ENCODE peak calls at places on chromosomes 12 and 14, in five cellular contexts. B is astrocyte, Y is GM13977, D is IMR-90, J is WTC11. F is an unnamed sample.

GRCh38 chr12:123427036-123427769 is 9.3 kb downstream of the RILPL2 start:
- DNase-seq in B (no peak), D (no peak), Y (peak), J (no peak), F (no peak)

GRCh38 chr12:7750350-7750749 is 3.2 kb upstream of the CLEC4C start:
- DNase-seq in D (no peak), J (no peak), Y (no peak), B (no peak), F (no peak)

GRCh38 chr12:66627270-66627987 is 51.4 kb downstream of the GRIP1 start:
- DNase-seq in D (no peak), J (peak), B (no peak), Y (no peak), F (no peak)

GRCh38 chr14:68762944-68763831 is 29.7 kb downstream of the ZFP36L1 start:
- DNase-seq in J (peak), D (peak), Y (no peak), B (peak), F (no peak)

GRCh38 chr12:69840727-69841126 is 15.7 kb downstream of the MYRFL start:
- DNase-seq in B (peak), J (no peak), Y (no peak), D (no peak), F (no peak)

GRCh38 chr12:81095470-81096232 is 17.8 kb downstream of the ACSS3 start:
- DNase-seq in J (no peak), B (peak), D (no peak), Y (no peak), F (no peak)

GRCh38 chr12:78194448-78194847 is 363.8 kb downstream of the NAV3 start:
- DNase-seq in Y (no peak), D (peak), J (no peak), B (peak), F (no peak)

GRCh38 chr12:77998236-77998786 is 167.6 kb downstream of the NAV3 start:
- DNase-seq in J (no peak), B (no peak), Y (no peak), D (no peak), F (no peak)

GRCh38 chr14:95222151-95222631 is 64.9 kb upstream of the DICER1 start:
- DNase-seq in Y (no peak), B (peak), J (no peak), D (peak), F (no peak)

GRCh38 chr14:76780058-76780345 is 18.7 kb downstream of the VASH1 start:
- DNase-seq in D (no peak), J (no peak), Y (no peak), B (no peak), F (no peak)

GRCh38 chr12:46472893-46473633 is 100.5 kb upstream of the SLC38A2 start:
- DNase-seq in D (peak), J (no peak), B (peak), Y (no peak), F (no peak)

GRCh38 chr12:16949351-16949750 is 343.4 kb upstream of the LMO3 start:
- DNase-seq in Y (no peak), D (no peak), B (no peak), J (no peak), F (no peak)

GRCh38 chr14:100724061-100724460 is 2.6 kb upstream of the DLK1 start:
- DNase-seq in B (no peak), Y (no peak), D (no peak), J (no peak), F (no peak)

GRCh38 chr12:8894378-8894777 is 19.9 kb upstream of the PHC1 start:
- DNase-seq in B (no peak), J (no peak), D (no peak), Y (no peak), F (no peak)

GRCh38 chr14:103686831-103687485 is 28.3 kb downstream of the XRCC3 start:
- DNase-seq in B (peak), J (no peak), D (peak), Y (no peak), F (no peak)

GRCh38 chr12:26971963-26972362 is 33.7 kb downstream of the FGFR1OP2 start:
- DNase-seq in B (no peak), D (no peak), J (no peak), Y (peak), F (no peak)

GRCh38 chr12:79250955-79251354 is 386.4 kb downstream of the SYT1 start:
- DNase-seq in J (no peak), Y (no peak), D (peak), B (peak), F (no peak)

GRCh38 chr14:28609228-28609828 is 157.3 kb upstream of the FOXG1 start:
- DNase-seq in Y (peak), B (peak), J (peak), D (peak), F (no peak)

GRCh38 chr12:65300679-65301349 is 22.3 kb downstream of the MSRB3 start:
- DNase-seq in J (peak), B (no peak), D (peak), Y (no peak), F (no peak)

GRCh38 chr14:68786491-68787234 is 6.2 kb downstream of the ZFP36L1 start:
- DNase-seq in J (no peak), Y (no peak), D (peak), B (peak), F (no peak)

GRCh38 chr12:84842406-84843013 is 70.1 kb downstream of the SLC6A15 start:
- DNase-seq in B (peak), J (no peak), Y (peak), D (peak), F (no peak)

GRCh38 chr12:13038491-13039161 is 5.6 kb upstream of the FAM234B start:
- DNase-seq in J (no peak), B (peak), Y (no peak), D (peak), F (no peak)

GRCh38 chr12:45670339-45671065 is 59.0 kb upstream of the ARID2 start:
- DNase-seq in Y (peak), D (no peak), J (no peak), B (no peak), F (no peak)

GRCh38 chr14:28608438-28608837 is 158.1 kb upstream of the FOXG1 start:
- DNase-seq in J (no peak), B (peak), Y (no peak), D (no peak), F (no peak)

GRCh38 chr14:101444116-101444515 is 117.2 kb upstream of the DIO3 start:
- DNase-seq in J (no peak), B (peak), D (peak), Y (no peak), F (no peak)

GRCh38 chr14:57380935-57381334 is 9.5 kb upstream of the NAA30 start:
- DNase-seq in Y (no peak), D (no peak), B (no peak), J (no peak), F (no peak)

GRCh38 chr12:94867066-94867855 is 136.2 kb downstream of the NDUFA12 start:
- DNase-seq in D (peak), Y (peak), B (peak), J (no peak), F (no peak)

GRCh38 chr12:9745191-9745590 is 12.3 kb upstream of the CLECL1 start:
- DNase-seq in Y (no peak), B (no peak), D (no peak), J (no peak), F (no peak)

GRCh38 chr12:24661657-24662096 is 287.2 kb downstream of the BCAT1 start:
- DNase-seq in Y (no peak), B (peak), J (no peak), D (peak), F (no peak)

GRCh38 chr12:96195845-96196451 is 1.8 kb downstream of the ELK3 start:
- DNase-seq in Y (no peak), D (peak), J (peak), B (peak), F (no peak)

GRCh38 chr12:47789141-47789540 is 16.1 kb downstream of the SLC48A1 start:
- DNase-seq in J (no peak), B (no peak), Y (no peak), D (no peak), F (no peak)

GRCh38 chr14:94028450-94028826 is 2.3 kb downstream of the OTUB2 start:
- DNase-seq in Y (peak), D (peak), B (peak), J (no peak), F (no peak)

GRCh38 chr12:7868391-7868790 is 4.3 kb downstream of the SLC2A14 start:
- DNase-seq in D (peak), J (no peak), B (peak), Y (no peak), F (no peak)

GRCh38 chr14:75283162-75283883 is 4.7 kb downstream of the FOS start:
- DNase-seq in Y (no peak), J (no peak), D (peak), B (peak), F (no peak)
- TF ChIP-seq CTCF in Y (no peak), J (no peak), D (peak), B (peak), F (peak)

DNA sequence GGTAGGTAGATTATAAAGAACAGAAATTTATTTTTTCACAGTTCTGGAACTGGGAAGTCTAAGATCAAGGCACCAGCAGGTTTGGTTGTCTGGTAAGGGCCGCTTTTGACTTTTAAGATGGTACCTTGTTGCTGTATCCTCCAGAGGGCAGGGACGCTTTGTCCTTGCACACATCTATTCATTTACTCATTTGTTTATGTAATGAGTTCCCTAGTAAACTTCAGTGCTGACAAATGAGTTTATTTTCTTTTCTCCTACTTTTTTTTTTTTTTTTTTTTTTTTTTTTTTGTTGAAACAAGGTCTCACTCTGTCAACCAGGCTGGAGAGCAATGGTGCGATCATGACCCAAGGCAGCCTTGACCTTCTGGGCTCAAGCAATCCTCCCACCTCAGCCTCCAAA is 195.7 kb downstream of the FBXL14 start:
- DNase-seq in J (no peak), D (peak), Y (no peak), B (no peak), F (no peak)
- TF ChIP-seq CTCF in J (no peak), D (peak), Y (no peak), B (no peak), F (peak)

GRCh38 chr12:51517316-51517715 is 73.7 kb upstream of the SCN8A start:
- DNase-seq in Y (no peak), J (no peak), B (no peak), D (no peak), F (no peak)

GRCh38 chr12:51519755-51520154 is 71.3 kb upstream of the SCN8A start:
- DNase-seq in B (no peak), J (no peak), D (no peak), Y (peak), F (no peak)

GRCh38 chr12:51520576-51521325 is 70.3 kb upstream of the SCN8A start:
- DNase-seq in J (peak), Y (no peak), D (no peak), B (no peak), F (no peak)

GRCh38 chr12:51521554-51522276 is 69.3 kb upstream of the SCN8A start:
- DNase-seq in J (no peak), Y (no peak), D (peak), B (peak), F (no peak)

DNA sequence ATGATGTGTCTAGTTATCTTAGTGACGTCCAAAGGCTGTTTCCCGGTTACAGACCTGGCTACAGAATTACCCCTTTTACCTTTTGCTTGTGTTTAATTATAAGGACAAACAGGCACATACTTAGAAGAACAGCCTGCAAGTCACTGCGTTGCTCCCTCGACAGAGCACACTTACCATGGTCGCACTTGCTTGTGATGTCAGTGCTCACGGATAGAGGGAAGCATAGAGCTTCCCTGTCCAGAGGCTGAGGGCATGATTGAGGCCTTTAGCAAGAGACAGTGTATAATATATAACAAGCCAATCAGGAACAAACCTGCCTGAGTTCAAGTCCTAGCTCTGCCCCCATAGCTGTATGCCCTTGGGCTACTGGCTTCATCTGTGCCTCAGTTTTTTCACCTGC is 73.2 kb upstream of the SCN8A start:
- DNase-seq in Y (no peak), J (peak), D (no peak), B (no peak), F (no peak)
- TF ChIP-seq CTCF in Y (no peak), J (no peak), D (no peak), B (no peak), F (no peak)

GRCh38 chr14:59100203-59100602 is 88.3 kb upstream of the DAAM1 start:
- DNase-seq in B (peak), Y (no peak), J (no peak), D (no peak), F (no peak)

GRCh38 chr14:59098377-59098776 is 90.1 kb upstream of the DAAM1 start:
- DNase-seq in D (peak), J (no peak), B (peak), Y (no peak), F (no peak)

GRCh38 chr14:59093889-59094288 is 94.6 kb upstream of the DAAM1 start:
- DNase-seq in J (no peak), Y (no peak), D (no peak), B (no peak), F (no peak)

GRCh38 chr14:59101441-59101840 is 87.0 kb upstream of the DAAM1 start:
- DNase-seq in Y (no peak), J (no peak), D (peak), B (peak), F (no peak)

GRCh38 chr14:59097681-59098080 is 90.8 kb upstream of the DAAM1 start:
- DNase-seq in D (peak), J (no peak), Y (no peak), B (no peak), F (no peak)
- TF ChIP-seq CTCF in D (no peak), J (no peak), Y (no peak), B (no peak), F (no peak)

GRCh38 chr14:72645706-72646105 is 248.2 kb downstream of the DPF3 start:
- DNase-seq in D (no peak), Y (no peak), B (no peak), J (no peak), F (no peak)

GRCh38 chr14:72641086-72641485 is 252.8 kb downstream of the DPF3 start:
- DNase-seq in D (no peak), J (no peak), B (no peak), Y (no peak), F (peak)

GRCh38 chr14:72644038-72644437 is 249.9 kb downstream of the DPF3 start:
- DNase-seq in Y (no peak), D (peak), B (no peak), J (no peak), F (no peak)

GRCh38 chr14:72644758-72645489 is 249.0 kb downstream of the DPF3 start:
- DNase-seq in D (peak), B (no peak), J (no peak), Y (no peak), F (no peak)

DNA sequence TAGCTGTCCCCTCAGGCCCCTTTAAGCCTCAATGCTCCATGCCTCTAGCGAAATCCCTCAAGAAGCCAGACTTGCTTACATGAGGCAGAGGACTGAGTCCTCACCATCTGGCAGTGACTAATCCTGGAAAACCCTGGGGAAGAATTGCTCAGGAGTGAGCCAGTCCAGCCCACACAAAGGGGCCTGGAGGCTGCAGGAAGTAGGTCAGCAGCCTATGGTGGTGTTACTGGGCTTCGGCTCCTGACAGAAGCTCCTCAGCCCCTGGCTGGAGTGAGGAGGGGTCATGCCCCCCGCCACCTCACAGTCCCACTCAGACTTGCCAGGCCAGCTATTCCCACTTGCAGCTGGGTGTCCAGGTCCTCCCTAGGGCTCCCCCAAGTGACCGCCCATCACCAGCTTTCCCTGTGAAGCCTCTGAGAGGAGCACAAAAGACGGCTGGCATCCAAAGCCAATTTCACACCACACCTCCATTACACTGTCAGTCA is 250.5 kb downstream of the DPF3 start:
- DNase-seq in B (peak), J (no peak), D (peak), Y (no peak), F (peak)
- TF ChIP-seq CTCF in B (no peak), J (no peak), D (peak), Y (no peak), F (no peak)

DNA sequence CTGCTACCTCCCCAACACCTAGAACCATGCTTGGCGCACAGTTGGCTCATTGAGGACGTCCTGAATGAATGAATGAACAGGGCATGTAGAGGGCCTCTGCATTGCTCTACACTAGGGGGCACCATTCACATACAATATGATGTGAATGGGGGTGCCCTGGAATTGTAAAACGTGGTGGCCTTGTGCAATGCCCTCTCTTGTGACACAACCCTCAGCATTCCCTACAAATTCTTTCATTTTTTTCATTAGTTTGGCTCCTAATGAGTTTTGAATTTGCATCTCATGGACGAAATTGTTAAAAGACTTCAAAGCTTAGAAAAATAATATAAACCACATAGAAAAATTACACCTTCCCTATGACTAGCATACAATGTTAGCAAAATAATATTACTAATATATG is 2.3 kb upstream of the DIO2 start:
- DNase-seq in D (peak), J (peak), B (peak), Y (peak), F (no peak)
- TF ChIP-seq CTCF in D (peak), J (peak), B (peak), Y (peak), F (peak)

GRCh38 chr14:104792101-104792884 is 3.3 kb downstream of the AKT1 start:
- DNase-seq in J (no peak), B (no peak), D (no peak), Y (no peak), F (no peak)

GRCh38 chr14:104793703-104793959 is 1.9 kb downstream of the AKT1 start:
- DNase-seq in B (no peak), Y (no peak), D (no peak), J (no peak), F (no peak)

GRCh38 chr14:104791425-104791824 is 4.1 kb downstream of the AKT1 start:
- DNase-seq in Y (no peak), D (no peak), B (no peak), J (no peak), F (no peak)

GRCh38 chr14:104794099-104794498 is 1.4 kb downstream of the AKT1 start:
- DNase-seq in B (peak), Y (peak), D (peak), J (peak), F (no peak)

GRCh38 chr14:104792945-104793702 is 2.4 kb downstream of the AKT1 start:
- DNase-seq in J (peak), D (no peak), B (no peak), Y (no peak), F (no peak)
- TF ChIP-seq CTCF in J (peak), D (no peak), B (no peak), Y (no peak), F (no peak)

GRCh38 chr12:89417246-89417977 is 65.1 kb upstream of the DUSP6 start:
- DNase-seq in D (peak), B (peak), Y (no peak), J (no peak), F (no peak)

GRCh38 chr12:89424846-89425245 is 72.5 kb upstream of the DUSP6 start:
- DNase-seq in Y (no peak), B (no peak), J (no peak), D (no peak), F (no peak)

GRCh38 chr12:89424394-89424793 is 72.1 kb upstream of the DUSP6 start:
- DNase-seq in J (no peak), Y (no peak), D (no peak), B (no peak), F (no peak)

GRCh38 chr12:89418228-89418910 is 66.1 kb upstream of the DUSP6 start:
- DNase-seq in B (no peak), J (no peak), Y (no peak), D (no peak), F (no peak)

DNA sequence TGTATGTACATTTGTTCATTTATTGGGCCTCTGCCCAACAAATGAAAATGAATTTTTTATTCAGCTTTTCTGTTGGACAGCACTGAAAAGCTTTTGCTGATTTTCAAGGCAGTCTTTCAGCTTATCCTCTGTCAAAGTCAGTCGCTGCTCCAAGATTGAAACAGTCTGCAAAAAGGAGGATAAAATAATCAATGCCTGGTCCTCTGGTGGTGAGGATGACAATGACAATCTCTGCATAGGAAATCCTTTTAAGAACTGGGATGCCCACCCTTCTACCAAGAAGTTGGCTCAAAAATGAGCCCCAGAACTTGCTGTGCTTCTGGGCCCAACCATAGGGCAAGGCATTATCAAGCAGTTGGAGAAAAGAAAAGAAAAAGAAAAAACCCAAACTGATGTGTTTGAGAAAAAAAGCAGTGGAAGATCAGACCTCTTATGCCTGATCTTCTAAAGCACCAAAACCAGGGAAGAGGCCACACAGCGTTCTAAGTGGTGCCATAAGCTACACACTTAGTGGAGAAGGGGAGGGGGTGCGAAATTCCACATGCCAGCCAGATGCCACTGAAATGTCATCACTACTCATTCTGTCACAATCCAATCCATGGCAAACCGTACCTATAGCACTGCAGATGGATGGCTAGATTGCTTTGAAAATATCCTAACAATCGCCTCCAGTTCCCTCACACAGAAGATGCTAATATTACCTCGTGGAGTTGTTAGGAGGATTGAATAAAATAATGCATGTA is 69.0 kb upstream of the DUSP6 start:
- DNase-seq in B (no peak), Y (no peak), D (no peak), J (no peak), F (no peak)
- TF ChIP-seq CTCF in B (no peak), Y (no peak), D (no peak), J (no peak), F (peak)